ENCODE peak calls at places on chromosomes 6 and 20, in six cellular contexts. I, M, K, Z, U and T are unnamed samples.

GRCh38 chr6:95133578-95133977 is 443.8 kb upstream of the MANEA start:
- DNase-seq in I (no peak), M (peak; percentile 17), K (no peak), Z (no peak), U (no peak), T (no peak)

GRCh38 chr20:59939052-59939878 is 840 bp downstream of the PPP1R3D start:
- DNase-seq in I (no peak), M (no peak), K (peak; percentile 21), Z (peak; percentile 25), U (no peak), T (peak; percentile 33)

GRCh38 chr6:92292067-92292466 is 1127.3 kb downstream of the EPHA7 start:
- DNase-seq in I (no peak), M (no peak), K (no peak), Z (no peak), U (no peak), T (no peak)

GRCh38 chr6:84539122-84539856 is 225.1 kb downstream of the TBX18 start:
- DNase-seq in I (no peak), M (no peak), K (no peak), Z (no peak), U (no peak), T (no peak)

GRCh38 chr6:44642870-44643522 is 255.5 kb downstream of the CDC5L start:
- DNase-seq in I (no peak), M (no peak), K (no peak), Z (no peak), U (no peak), T (no peak)

GRCh38 chr20:3753098-3753497 is 14.5 kb downstream of the ADISSP start:
- DNase-seq in I (peak; percentile 32), M (peak; percentile 68), K (peak; percentile 68), Z (peak; percentile 72), U (peak; percentile 71), T (peak; percentile 89)

GRCh38 chr6:50362706-50363105 is 313.0 kb upstream of the DEFB112 start:
- DNase-seq in I (no peak), M (no peak), K (no peak), Z (no peak), U (no peak), T (no peak)

GRCh38 chr6:46677314-46677654 is 10.4 kb upstream of the TDRD6 start:
- DNase-seq in I (no peak), M (peak; percentile 50), K (no peak), Z (no peak), U (peak; percentile 42), T (no peak)

GRCh38 chr20:57663241-57663640 is 43.0 kb upstream of the ZBP1 start:
- DNase-seq in I (no peak), M (no peak), K (no peak), Z (no peak), U (no peak), T (no peak)

GRCh38 chr20:35583636-35584560 is 31.7 kb upstream of the SPAG4 start:
- DNase-seq in I (no peak), M (no peak), K (no peak), Z (no peak), U (no peak), T (no peak)

GRCh38 chr20:2981646-2982045 is 61.8 kb upstream of the GNRH2 start:
- DNase-seq in I (no peak), M (no peak), K (no peak), Z (no peak), U (no peak), T (no peak)

GRCh38 chr20:32539817-32540675 is 45.1 kb downstream of the NOL4L start:
- DNase-seq in I (no peak), M (no peak), K (peak; percentile 30), Z (peak; percentile 44), U (peak; percentile 79), T (peak; percentile 76)

GRCh38 chr6:110323004-110323657 is 35.0 kb downstream of the METTL24 start:
- DNase-seq in I (no peak), M (peak; percentile 66), K (no peak), Z (no peak), U (no peak), T (no peak)

GRCh38 chr6:130307752-130308361 is 58.0 kb upstream of the TMEM200A start:
- DNase-seq in I (no peak), M (no peak), K (no peak), Z (no peak), U (no peak), T (no peak)

GRCh38 chr6:152299336-152299735 is 337.8 kb downstream of the SYNE1 start:
- DNase-seq in I (no peak), M (no peak), K (no peak), Z (no peak), U (peak; percentile 53), T (no peak)

DNA sequence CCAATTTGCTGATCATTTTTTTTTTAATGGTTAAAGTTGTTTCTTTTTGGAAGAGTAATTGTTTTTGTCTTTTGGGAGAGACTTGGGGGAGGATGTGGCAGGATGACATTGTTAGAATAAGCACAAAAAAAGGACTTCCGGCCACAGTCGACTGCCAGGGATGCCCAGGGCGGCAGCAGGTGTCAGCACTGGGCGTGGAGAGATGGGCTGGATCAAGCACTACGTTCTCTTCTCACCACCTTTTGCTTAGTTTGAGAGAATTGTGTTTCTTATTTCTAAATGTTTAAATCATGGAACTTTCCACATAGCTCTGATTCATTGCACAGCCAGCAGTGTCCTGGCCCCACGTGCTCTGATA is 104.6 kb upstream of the FRMD1 start:
- DNase-seq in I (no peak), M (no peak), K (no peak), Z (no peak), U (no peak), T (peak; percentile 26)
- H3K4me1 ChIP-seq in I (no peaks in the 10 kb centered on the region), M (no peaks in the 10 kb centered on the region), K (no peaks in the 10 kb centered on the region), Z (no peaks in the 10 kb centered on the region), U (no peaks in the 10 kb centered on the region), T (no peaks in the 10 kb centered on the region)

GRCh38 chr6:131597448-131597847 is 24.4 kb downstream of the ARG1 start:
- DNase-seq in I (no peak), M (no peak), K (no peak), Z (no peak), U (peak; percentile 13), T (no peak)
- TF ChIP-seq CTCF in I (peak; percentile 19), M (peak; percentile 39), K (no peak), Z (peak; percentile 13), U (peak; percentile 62), T (no peak)

GRCh38 chr6:38897507-38897906 is 151.1 kb upstream of the GLP1R start:
- DNase-seq in I (no peak), M (no peak), K (no peak), Z (no peak), U (no peak), T (no peak)

GRCh38 chr6:38906582-38906981 is 142.0 kb upstream of the GLP1R start:
- DNase-seq in I (no peak), M (no peak), K (no peak), Z (no peak), U (no peak), T (no peak)

GRCh38 chr6:38907264-38907663 is 141.3 kb upstream of the GLP1R start:
- DNase-seq in I (no peak), M (peak; percentile 23), K (no peak), Z (no peak), U (no peak), T (no peak)

DNA sequence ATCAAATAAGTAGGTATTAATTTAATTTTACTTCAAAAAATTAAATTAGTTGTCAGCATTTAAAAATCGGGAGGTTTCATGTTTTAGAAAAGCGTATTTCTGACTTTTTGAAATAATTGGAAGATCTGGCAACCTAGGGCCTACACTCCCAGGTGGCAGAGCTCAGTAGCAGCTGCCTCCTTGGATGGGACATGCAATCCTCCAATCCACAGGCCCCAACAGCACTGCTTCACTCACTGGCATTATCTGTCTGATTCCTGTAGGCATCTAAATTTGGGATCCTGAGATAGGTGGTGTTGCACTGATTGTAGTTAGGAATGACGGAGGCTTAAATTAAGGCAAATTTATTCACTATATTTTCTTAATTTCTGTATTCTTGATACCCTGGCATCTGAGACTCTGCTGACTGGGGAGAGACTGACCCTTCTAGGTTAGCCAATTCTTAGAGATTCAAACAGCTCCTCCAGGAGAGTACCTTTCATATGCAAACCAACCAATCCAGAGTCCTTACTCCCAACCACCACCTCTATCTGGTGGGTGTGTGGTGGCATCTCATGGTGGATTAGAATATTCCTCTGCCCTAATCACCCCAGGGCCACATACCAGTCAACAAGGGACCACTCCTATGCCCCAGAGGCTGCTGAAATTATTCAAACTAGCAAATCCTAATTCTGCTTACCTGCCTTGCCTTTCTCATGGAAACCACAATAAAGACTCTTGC is 146.6 kb upstream of the GLP1R start:
- DNase-seq in I (no peak), M (no peak), K (no peak), Z (no peak), U (no peak), T (no peak)
- H3K4me3 ChIP-seq in I (no peak overlapping the region), M (no peak overlapping the region), K (no peak overlapping the region), Z (no peak overlapping the region), U (no peak overlapping the region), T (no peak overlapping the region)

GRCh38 chr20:5657190-5657872 is 92.9 kb upstream of the SHLD1 start:
- DNase-seq in I (peak; percentile 40), M (peak; percentile 12), K (peak; percentile 70), Z (peak; percentile 47), U (no peak), T (peak; percentile 52)

GRCh38 chr20:5657873-5658200 is 92.4 kb upstream of the SHLD1 start:
- DNase-seq in I (no peak), M (no peak), K (no peak), Z (no peak), U (no peak), T (no peak)

GRCh38 chr20:5658897-5659296 is 91.3 kb upstream of the SHLD1 start:
- DNase-seq in I (peak; percentile 44), M (peak; percentile 22), K (peak; percentile 79), Z (peak; percentile 40), U (peak; percentile 92), T (no peak)

GRCh38 chr20:5662769-5663168 is 87.4 kb upstream of the SHLD1 start:
- DNase-seq in I (no peak), M (no peak), K (no peak), Z (no peak), U (no peak), T (no peak)

GRCh38 chr20:5660346-5660745 is 89.9 kb upstream of the SHLD1 start:
- DNase-seq in I (no peak), M (no peak), K (no peak), Z (no peak), U (no peak), T (no peak)
- H3K4me1 ChIP-seq in I (no peaks in the 10 kb centered on the region), M (peaks cover 22% of the 10 kb centered on the region), K (peaks cover 13% of the 10 kb centered on the region), Z (peaks cover 5% of the 10 kb centered on the region), U (peaks cover 87% of the 10 kb centered on the region), T (peaks cover 4% of the 10 kb centered on the region)

GRCh38 chr6:25472314-25472713 is 179.7 kb upstream of the SCGN start:
- DNase-seq in I (no peak), M (no peak), K (no peak), Z (no peak), U (no peak), T (no peak)
- TF ChIP-seq CTCF in I (no peak), M (peak; percentile 26), K (no peak), Z (no peak), U (peak; percentile 54), T (no peak)

GRCh38 chr6:154508573-154509375 is 1.7 kb downstream of the CNKSR3 start:
- DNase-seq in I (peak; percentile 45), M (no peak), K (peak; percentile 50), Z (peak; percentile 73), U (no peak), T (no peak)

GRCh38 chr6:154509421-154510143 is 903 bp downstream of the CNKSR3 start:
- DNase-seq in I (peak; percentile 25), M (peak; percentile 63), K (peak; percentile 27), Z (peak; percentile 48), U (no peak), T (peak; percentile 57)

GRCh38 chr6:154504865-154505449 is 5.5 kb downstream of the CNKSR3 start:
- DNase-seq in I (no peak), M (no peak), K (no peak), Z (peak; percentile 6), U (no peak), T (no peak)

GRCh38 chr6:154506108-154506507 is 4.4 kb downstream of the CNKSR3 start:
- DNase-seq in I (no peak), M (no peak), K (no peak), Z (no peak), U (no peak), T (no peak)

GRCh38 chr6:154507209-154507898 is 3.1 kb downstream of the CNKSR3 start:
- DNase-seq in I (no peak), M (no peak), K (no peak), Z (peak; percentile 16), U (no peak), T (no peak)
- H3K4me3 ChIP-seq in I (no peak overlapping the region), M (no peak overlapping the region), K (peak overlapping the region; percentile 10), Z (no peak overlapping the region), U (no peak overlapping the region), T (no peak overlapping the region)